ENCODE peak calls at places on chromosomes 13 and 19, in seven cellular contexts. A is epithelial cell of prostate, D is neural progenitor cell, G is HFF-Myc, U is A549, L is cardiac fibroblast, B is putamen. Z is an unnamed sample.

GRCh38 chr19:55133639-55134444 is 15.2 kb downstream of the TNNT1 start:
- DNase-seq in B (no peak), A (no peak), L (no peak), D (no peak), G (no peak), U (no peak), Z (no peak)

GRCh38 chr13:65679240-65679639 is 1550.9 kb downstream of the PCDH9 start:
- DNase-seq in D (no peak), B (no peak), U (no peak), A (no peak), G (no peak), L (peak), Z (no peak)

GRCh38 chr13:46097015-46097414 is 7.8 kb downstream of the CPB2 start:
- DNase-seq in B (peak), L (peak), A (no peak), U (peak), G (no peak), D (no peak), Z (peak)

GRCh38 chr19:38665950-38666661 is 18.7 kb downstream of the ACTN4 start:
- DNase-seq in G (no peak), D (peak), B (no peak), A (no peak), U (peak), L (peak), Z (no peak)

GRCh38 chr19:4014541-4015491 is 7.3 kb downstream of the PIAS4 start:
- DNase-seq in D (peak), A (no peak), B (no peak), L (no peak), U (no peak), G (no peak), Z (no peak)

GRCh38 chr13:28754698-28755545 is 36.2 kb upstream of the SLC46A3 start:
- DNase-seq in G (no peak), L (peak), U (peak), D (no peak), A (no peak), B (peak), Z (no peak)

GRCh38 chr13:79525458-79525857 is 44.5 kb downstream of the NDFIP2 start:
- DNase-seq in U (no peak), G (no peak), D (no peak), A (no peak), B (peak), L (no peak), Z (no peak)

GRCh38 chr19:47411101-47411500 is 8.2 kb downstream of the MEIS3 start:
- DNase-seq in B (no peak), D (no peak), A (no peak), U (no peak), G (no peak), L (no peak), Z (no peak)

GRCh38 chr19:48170817-48171347 is 402 bp downstream of the ZSWIM9 start:
- DNase-seq in U (no peak), D (peak), L (no peak), B (peak), G (no peak), A (no peak), Z (no peak)

GRCh38 chr19:34253711-34254551 is 423 bp upstream of the GARRE1 start:
- DNase-seq in G (no peak), U (no peak), D (peak), B (peak), L (no peak), A (no peak), Z (no peak)

GRCh38 chr13:66657165-66657895 is 572.8 kb downstream of the PCDH9 start:
- DNase-seq in D (peak), B (peak), G (peak), L (peak), U (peak), A (peak), Z (peak)

GRCh38 chr19:1000095-1000494 is at the start of gene GRIN3B:
- DNase-seq in L (peak), U (peak), B (no peak), G (no peak), A (no peak), D (peak), Z (no peak)

GRCh38 chr13:75372517-75372916 is 109.5 kb downstream of the TBC1D4 start:
- DNase-seq in D (peak), A (no peak), G (no peak), L (peak), U (peak), B (peak), Z (peak)

GRCh38 chr19:32642771-32643170 is 32.2 kb downstream of the ANKRD27 start:
- DNase-seq in U (no peak), B (no peak), L (no peak), G (no peak), A (no peak), D (no peak), Z (no peak)

GRCh38 chr13:113937497-113938140 is 36.3 kb downstream of the C13orf46 start:
- DNase-seq in G (no peak), B (no peak), D (no peak), A (no peak), L (no peak), U (no peak), Z (no peak)

GRCh38 chr19:35144600-35145436 is 1.8 kb downstream of the FXYD7 start:
- DNase-seq in A (no peak), D (peak), U (peak), B (no peak), G (no peak), L (no peak), Z (peak)

GRCh38 chr19:14366529-14366928 is 14.7 kb upstream of the ADGRE5 start:
- DNase-seq in A (peak), B (no peak), L (peak), D (peak), G (no peak), U (peak), Z (peak)

GRCh38 chr19:38317104-38317612 is 1.4 kb upstream of the YIF1B start:
- DNase-seq in L (no peak), D (no peak), U (no peak), B (no peak), A (no peak), G (no peak), Z (no peak)

GRCh38 chr13:77479326-77479725 is 56.2 kb upstream of the SCEL start:
- DNase-seq in A (no peak), U (no peak), D (no peak), G (no peak), L (no peak), B (no peak), Z (no peak)